ENCODE peak calls at places on chromosomes 4 and X, in seven cellular contexts. M is Peyer's patch, Z is brain microvascular endothelial cell, Q is DND-41, U is tibial nerve, K is cardiac muscle cell, F is heart left ventricle. R is an unnamed sample.

GRCh38 chr4:169024762-169025161 is 14.7 kb upstream of the CBR4 start:
- DNase-seq in M (no peak), Z (peak), Q (no peak), U (peak), K (peak), F (no peak), R (no peak)

GRCh38 chr4:90081432-90082195 is 45.6 kb upstream of the CCSER1 start:
- DNase-seq in M (no peak), Z (no peak), Q (no peak), U (no peak), K (no peak), F (no peak), R (no peak)

GRCh38 chr4:85681194-85681803 is 206.3 kb downstream of the ARHGAP24 start:
- DNase-seq in M (peak), Z (peak), Q (no peak), U (peak), K (peak), F (peak), R (peak)

GRCh38 chr4:185566972-185567749 is 31.9 kb upstream of the PDLIM3 start:
- DNase-seq in M (no peak), Z (peak), Q (no peak), U (peak), K (peak), F (peak), R (no peak)

GRCh38 chr4:106595906-106596305 is 227.3 kb upstream of the GIMD1 start:
- DNase-seq in M (no peak), Z (no peak), Q (no peak), U (no peak), K (no peak), F (no peak), R (no peak)

GRCh38 chr4:59994118-59994517 is 1206.0 kb upstream of the ADGRL3 start:
- DNase-seq in M (no peak), Z (no peak), Q (no peak), U (no peak), K (no peak), F (no peak), R (no peak)

GRCh38 chrX:3215249-3215648 is 131.2 kb downstream of the MXRA5 start:
- DNase-seq in M (no peak), Z (no peak), Q (no peak), U (no peak), K (no peak), F (no peak), R (no peak)

GRCh38 chrX:2629316-2630168 is 61.6 kb upstream of the CD99 start:
- DNase-seq in M (no peak), Z (no peak), Q (peak), U (no peak), K (no peak), F (no peak), R (no peak)

GRCh38 chr4:183444953-183445543 is 612 bp downstream of the CDKN2AIP start:
- DNase-seq in M (peak), Z (no peak), Q (peak), U (peak), K (peak), F (peak), R (peak)

GRCh38 chrX:10098235-10098819 is 58.4 kb upstream of the CLCN4 start:
- DNase-seq in M (peak), Z (no peak), Q (peak), U (no peak), K (no peak), F (no peak), R (no peak)

GRCh38 chrX:121479406-121479805 is 432.0 kb downstream of the GLUD2 start:
- DNase-seq in M (no peak), Z (peak), Q (no peak), U (no peak), K (peak), F (no peak), R (no peak)

GRCh38 chr4:90621080-90621479 is 493.9 kb downstream of the CCSER1 start:
- DNase-seq in M (no peak), Z (no peak), Q (no peak), U (no peak), K (no peak), F (no peak), R (no peak)

GRCh38 chr4:112946127-112946526 is 103.3 kb upstream of the ANK2 start:
- DNase-seq in M (no peak), Z (no peak), Q (no peak), U (no peak), K (no peak), F (no peak), R (no peak)

GRCh38 chr4:77092832-77093800 is 17.3 kb upstream of the CCNI start:
- DNase-seq in M (no peak), Z (peak), Q (no peak), U (no peak), K (peak), F (no peak), R (no peak)

GRCh38 chr4:156659983-156660382 is 311.6 kb downstream of the PDGFC start:
- DNase-seq in M (no peak), Z (no peak), Q (no peak), U (no peak), K (no peak), F (no peak), R (no peak)

GRCh38 chr4:21856301-21856700 is 92.3 kb downstream of the KCNIP4 start:
- DNase-seq in M (no peak), Z (no peak), Q (no peak), U (no peak), K (no peak), F (no peak), R (no peak)

GRCh38 chrX:150239946-150240642 is 123.0 kb upstream of the MAMLD1 start:
- DNase-seq in M (no peak), Z (no peak), Q (no peak), U (no peak), K (no peak), F (no peak), R (no peak)

GRCh38 chr4:24230955-24231354 is 341.1 kb upstream of the PPARGC1A start:
- DNase-seq in M (no peak), Z (no peak), Q (no peak), U (no peak), K (no peak), F (no peak), R (no peak)

GRCh38 chr4:76610751-76611150 is 175.7 kb downstream of the SHROOM3 start:
- DNase-seq in M (no peak), Z (no peak), Q (no peak), U (no peak), K (no peak), F (no peak), R (no peak)

GRCh38 chr4:70559216-70559830 is 32.7 kb upstream of the AMBN start:
- DNase-seq in M (peak), Z (peak), Q (peak), U (peak), K (peak), F (no peak), R (peak)

GRCh38 chr4:114597410-114598115 is 1.0 kb upstream of the UGT8 start:
- DNase-seq in M (no peak), Z (no peak), Q (no peak), U (no peak), K (no peak), F (no peak), R (peak)

GRCh38 chrX:24175276-24175675 is 25.7 kb downstream of the ZFX start:
- DNase-seq in M (no peak), Z (no peak), Q (no peak), U (no peak), K (no peak), F (no peak), R (no peak)

GRCh38 chr4:170014359-170015008 is 11.7 kb downstream of the MFAP3L start:
- DNase-seq in M (no peak), Z (no peak), Q (no peak), U (no peak), K (no peak), F (no peak), R (no peak)

GRCh38 chr4:75154994-75155393 is 222.1 kb downstream of the PARM1 start:
- DNase-seq in M (no peak), Z (no peak), Q (no peak), U (no peak), K (no peak), F (no peak), R (no peak)

GRCh38 chrX:46152756-46153155 is 392.5 kb downstream of the ZNF674 start:
- DNase-seq in M (no peak), Z (no peak), Q (no peak), U (no peak), K (peak), F (no peak), R (no peak)

GRCh38 chr4:3648731-3649130 is 116.5 kb upstream of the LRPAP1 start:
- DNase-seq in M (no peak), Z (no peak), Q (no peak), U (no peak), K (no peak), F (no peak), R (no peak)

GRCh38 chr4:17765514-17766286 is 15.7 kb downstream of the FAM184B start:
- DNase-seq in M (no peak), Z (no peak), Q (no peak), U (no peak), K (no peak), F (no peak), R (no peak)

GRCh38 chr4:7015383-7016035 is 27.7 kb upstream of the TADA2B start:
- DNase-seq in M (no peak), Z (peak), Q (no peak), U (no peak), K (peak), F (no peak), R (no peak)

GRCh38 chr4:173507471-173508385 is 22.3 kb downstream of the HAND2 start:
- DNase-seq in M (no peak), Z (no peak), Q (no peak), U (no peak), K (no peak), F (no peak), R (no peak)

GRCh38 chrX:119870626-119871131 is 854 bp downstream of the RNF113A start:
- DNase-seq in M (peak), Z (peak), Q (peak), U (no peak), K (peak), F (no peak), R (peak)

GRCh38 chr4:54359919-54360650 is 131.0 kb downstream of the PDGFRA start:
- DNase-seq in M (no peak), Z (no peak), Q (no peak), U (no peak), K (no peak), F (no peak), R (no peak)

GRCh38 chr4:40719008-40719623 is 30.6 kb upstream of the NSUN7 start:
- DNase-seq in M (peak), Z (peak), Q (no peak), U (no peak), K (peak), F (no peak), R (peak)

GRCh38 chrX:153321381-153322105 is at the start of gene PNMA6F:
- DNase-seq in M (peak), Z (no peak), Q (no peak), U (no peak), K (no peak), F (no peak), R (no peak)

GRCh38 chr4:43754566-43754965 is 694.0 kb downstream of the KCTD8 start:
- DNase-seq in M (no peak), Z (no peak), Q (no peak), U (no peak), K (no peak), F (no peak), R (no peak)

GRCh38 chrX:72121381-72121780 is 10.3 kb downstream of the RTL5 start:
- DNase-seq in M (peak), Z (peak), Q (no peak), U (peak), K (peak), F (peak), R (peak)

GRCh38 chr4:152509595-152510209 is 26.2 kb downstream of the FBXW7 start:
- DNase-seq in M (no peak), Z (no peak), Q (no peak), U (no peak), K (no peak), F (no peak), R (no peak)
- H3K27ac ChIP-seq in M (no peak), Z (no peak), Q (no peak), U (no peak), K (no peak), F (no peak), R (no peak)

GRCh38 chr4:87109121-87109520 is 111.3 kb downstream of the KLHL8 start:
- DNase-seq in M (no peak), Z (no peak), Q (no peak), U (no peak), K (no peak), F (no peak), R (no peak)
- H3K27ac ChIP-seq in M (no peak), Z (peak), Q (no peak), U (peak), K (peak), F (peak), R (no peak)

DNA sequence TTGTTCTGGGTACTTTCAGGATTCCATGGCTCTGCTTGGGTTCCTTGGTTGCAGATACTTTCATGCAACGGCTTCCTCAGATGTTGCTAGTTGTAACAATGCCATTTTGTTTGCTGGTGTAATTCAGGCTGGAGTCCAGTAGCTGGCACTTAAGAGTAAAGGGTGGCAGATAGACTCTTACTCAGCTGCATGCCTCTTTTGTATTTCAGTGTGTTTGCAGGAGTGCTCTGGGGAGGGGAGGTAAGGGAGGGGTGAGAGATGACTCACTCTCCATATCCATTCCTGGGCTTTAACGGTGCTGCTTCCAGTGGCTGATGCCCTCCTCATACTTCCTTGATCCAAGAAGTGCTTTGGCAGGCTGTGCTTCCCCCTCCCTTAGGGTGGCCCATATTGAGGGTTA is 155.2 kb downstream of the ZNF330 start:
- DNase-seq in M (no peak), Z (peak), Q (no peak), U (no peak), K (peak), F (peak), R (no peak)
- H3K27ac ChIP-seq in M (no peak), Z (no peak), Q (no peak), U (no peak), K (no peak), F (no peak), R (no peak)

DNA sequence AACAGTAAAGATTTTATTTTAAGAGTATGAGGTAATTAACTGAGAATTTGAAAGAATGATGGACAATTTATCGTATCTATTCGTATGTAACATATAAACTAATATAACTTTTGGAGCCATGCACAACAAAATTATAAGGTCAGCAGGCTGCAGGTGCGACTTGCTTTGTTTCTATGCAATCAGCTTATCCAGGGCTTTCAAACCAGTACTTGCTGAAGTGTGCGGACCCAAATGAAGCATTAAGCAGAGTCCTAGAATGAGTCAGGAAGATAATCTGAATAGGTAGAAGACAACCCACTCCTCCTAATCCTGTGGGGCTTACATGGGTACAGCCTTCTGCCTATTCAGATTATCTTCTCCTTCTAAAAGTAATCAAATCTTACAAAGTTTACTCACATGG is 2.1 kb downstream of the NSD2 start:
- DNase-seq in M (no peak), Z (no peak), Q (no peak), U (no peak), K (no peak), F (no peak), R (no peak)
- H3K27ac ChIP-seq in M (peak), Z (peak), Q (peak), U (peak), K (no peak), F (no peak), R (peak)